ENCODE peak calls at places on chromosome 2, in ten cellular contexts. One of them, this sample, is unnamed.

GRCh38 chr2:236969075-236969474 is 116.6 kb upstream of the COPS8 start:
- DNase-seq in MM.1S: no peak
- DNase-seq in brain microvascular endothelial cell: no peak
- DNase-seq in AG09309: no peak
- DNase-seq in H9: no peak
- DNase-seq in mesothelial cell of epicardium: no peak
- DNase-seq in effector memory CD8-positive, alpha-beta T cell: no peak
- DNase-seq in CD8-positive, alpha-beta memory T cell: no peak
- DNase-seq in astrocyte of the spinal cord: no peak
- DNase-seq in anterior cingulate cortex: no peak
- DNase-seq in this sample: no peak

GRCh38 chr2:128585706-128586105 is 267.0 kb upstream of the HS6ST1 start:
- DNase-seq in effector memory CD8-positive, alpha-beta T cell: no peak
- DNase-seq in H9: no peak
- DNase-seq in mesothelial cell of epicardium: no peak
- DNase-seq in AG09309: peak
- DNase-seq in astrocyte of the spinal cord: peak
- DNase-seq in brain microvascular endothelial cell: peak
- DNase-seq in MM.1S: no peak
- DNase-seq in anterior cingulate cortex: no peak
- DNase-seq in CD8-positive, alpha-beta memory T cell: no peak
- DNase-seq in this sample: no peak

GRCh38 chr2:21803550-21803949 is 679.8 kb downstream of the TDRD15 start:
- DNase-seq in H9: no peak
- DNase-seq in mesothelial cell of epicardium: no peak
- DNase-seq in astrocyte of the spinal cord: no peak
- DNase-seq in MM.1S: no peak
- DNase-seq in anterior cingulate cortex: no peak
- DNase-seq in brain microvascular endothelial cell: no peak
- DNase-seq in AG09309: no peak
- DNase-seq in CD8-positive, alpha-beta memory T cell: no peak
- DNase-seq in effector memory CD8-positive, alpha-beta T cell: no peak
- DNase-seq in this sample: no peak

GRCh38 chr2:156339110-156339847 is 6.8 kb upstream of the NR4A2 start:
- DNase-seq in AG09309: no peak
- DNase-seq in MM.1S: no peak
- DNase-seq in CD8-positive, alpha-beta memory T cell: no peak
- DNase-seq in astrocyte of the spinal cord: no peak
- DNase-seq in anterior cingulate cortex: no peak
- DNase-seq in brain microvascular endothelial cell: no peak
- DNase-seq in H9: no peak
- DNase-seq in effector memory CD8-positive, alpha-beta T cell: no peak
- DNase-seq in mesothelial cell of epicardium: no peak
- DNase-seq in this sample: no peak

GRCh38 chr2:239380831-239381708 is 19.8 kb downstream of the HDAC4 start:
- DNase-seq in H9: no peak
- DNase-seq in anterior cingulate cortex: no peak
- DNase-seq in CD8-positive, alpha-beta memory T cell: peak
- DNase-seq in mesothelial cell of epicardium: no peak
- DNase-seq in effector memory CD8-positive, alpha-beta T cell: peak
- DNase-seq in AG09309: no peak
- DNase-seq in brain microvascular endothelial cell: no peak
- DNase-seq in MM.1S: no peak
- DNase-seq in astrocyte of the spinal cord: no peak
- DNase-seq in this sample: no peak

GRCh38 chr2:126827371-126827770 is 71.3 kb upstream of the TEX51 start:
- DNase-seq in mesothelial cell of epicardium: no peak
- DNase-seq in astrocyte of the spinal cord: no peak
- DNase-seq in MM.1S: no peak
- DNase-seq in anterior cingulate cortex: no peak
- DNase-seq in effector memory CD8-positive, alpha-beta T cell: no peak
- DNase-seq in AG09309: no peak
- DNase-seq in H9: no peak
- DNase-seq in CD8-positive, alpha-beta memory T cell: no peak
- DNase-seq in brain microvascular endothelial cell: no peak
- DNase-seq in this sample: no peak

GRCh38 chr2:96509114-96509846 is 4.1 kb upstream of the NEURL3 start:
- DNase-seq in effector memory CD8-positive, alpha-beta T cell: peak
- DNase-seq in anterior cingulate cortex: peak
- DNase-seq in brain microvascular endothelial cell: peak
- DNase-seq in CD8-positive, alpha-beta memory T cell: peak
- DNase-seq in AG09309: peak
- DNase-seq in H9: peak
- DNase-seq in MM.1S: peak
- DNase-seq in astrocyte of the spinal cord: peak
- DNase-seq in mesothelial cell of epicardium: peak
- DNase-seq in this sample: peak

GRCh38 chr2:237445611-237446332 is 31.8 kb upstream of the COL6A3 start:
- DNase-seq in AG09309: no peak
- DNase-seq in H9: no peak
- DNase-seq in CD8-positive, alpha-beta memory T cell: no peak
- DNase-seq in astrocyte of the spinal cord: no peak
- DNase-seq in anterior cingulate cortex: no peak
- DNase-seq in brain microvascular endothelial cell: no peak
- DNase-seq in mesothelial cell of epicardium: no peak
- DNase-seq in MM.1S: no peak
- DNase-seq in effector memory CD8-positive, alpha-beta T cell: no peak
- DNase-seq in this sample: no peak

GRCh38 chr2:132621131-132621875 is 48.7 kb downstream of the LYPD1 start:
- DNase-seq in effector memory CD8-positive, alpha-beta T cell: no peak
- DNase-seq in brain microvascular endothelial cell: no peak
- DNase-seq in anterior cingulate cortex: no peak
- DNase-seq in CD8-positive, alpha-beta memory T cell: no peak
- DNase-seq in MM.1S: no peak
- DNase-seq in AG09309: no peak
- DNase-seq in H9: no peak
- DNase-seq in astrocyte of the spinal cord: no peak
- DNase-seq in mesothelial cell of epicardium: no peak
- DNase-seq in this sample: no peak

GRCh38 chr2:119248311-119248710 is 24.7 kb downstream of the STEAP3 start:
- DNase-seq in AG09309: no peak
- DNase-seq in effector memory CD8-positive, alpha-beta T cell: no peak
- DNase-seq in brain microvascular endothelial cell: peak
- DNase-seq in H9: no peak
- DNase-seq in mesothelial cell of epicardium: no peak
- DNase-seq in CD8-positive, alpha-beta memory T cell: no peak
- DNase-seq in MM.1S: no peak
- DNase-seq in astrocyte of the spinal cord: peak
- DNase-seq in anterior cingulate cortex: peak
- DNase-seq in this sample: no peak

GRCh38 chr2:81658227-81658626 is 1353.7 kb upstream of the LRRTM1 start:
- DNase-seq in AG09309: no peak
- DNase-seq in mesothelial cell of epicardium: no peak
- DNase-seq in H9: no peak
- DNase-seq in MM.1S: no peak
- DNase-seq in CD8-positive, alpha-beta memory T cell: no peak
- DNase-seq in anterior cingulate cortex: no peak
- DNase-seq in brain microvascular endothelial cell: no peak
- DNase-seq in astrocyte of the spinal cord: no peak
- DNase-seq in effector memory CD8-positive, alpha-beta T cell: no peak
- DNase-seq in this sample: no peak